ENCODE peak calls at places on chromosomes 6 and 20, in six cellular contexts. One of them, this sample, is unnamed.

GRCh38 chr6:13159295-13159694 is 169.0 kb downstream of the TBC1D7 start:
- DNase-seq in neural crest cell: no peak
- DNase-seq in left lung: no peak
- DNase-seq in foreskin fibroblast: peak; percentile 25
- DNase-seq in GM12865: no peak
- DNase-seq in kidney: no peak
- DNase-seq in this sample: no peak

GRCh38 chr20:51340451-51340840 is 202.1 kb downstream of the NFATC2 start:
- DNase-seq in neural crest cell: no peak
- DNase-seq in left lung: no peak
- DNase-seq in foreskin fibroblast: no peak
- DNase-seq in GM12865: peak; percentile 26
- DNase-seq in kidney: no peak
- DNase-seq in this sample: no peak

GRCh38 chr6:12648171-12648570 is 68.4 kb upstream of the PHACTR1 start:
- DNase-seq in neural crest cell: no peak
- DNase-seq in left lung: no peak
- DNase-seq in foreskin fibroblast: peak; percentile 11
- DNase-seq in GM12865: no peak
- DNase-seq in kidney: no peak
- DNase-seq in this sample: no peak

GRCh38 chr6:3977875-3978711 is 100.8 kb downstream of the FAM217A start:
- DNase-seq in neural crest cell: no peak
- DNase-seq in left lung: no peak
- DNase-seq in foreskin fibroblast: peak; percentile 94
- DNase-seq in GM12865: peak; percentile 77
- DNase-seq in kidney: no peak
- DNase-seq in this sample: no peak

GRCh38 chr6:16576391-16577368 is 184.6 kb downstream of the ATXN1 start:
- DNase-seq in neural crest cell: no peak
- DNase-seq in left lung: no peak
- DNase-seq in foreskin fibroblast: no peak
- DNase-seq in GM12865: peak; percentile 52
- DNase-seq in kidney: no peak
- DNase-seq in this sample: no peak

GRCh38 chr6:56595490-56596122 is 47.1 kb downstream of the DST start:
- DNase-seq in neural crest cell: peak; percentile 16
- DNase-seq in left lung: no peak
- DNase-seq in foreskin fibroblast: peak; percentile 68
- DNase-seq in GM12865: peak; percentile 84
- DNase-seq in kidney: no peak
- DNase-seq in this sample: no peak

GRCh38 chr6:30829016-30829415 is 55.3 kb upstream of the DDR1 start:
- DNase-seq in neural crest cell: no peak
- DNase-seq in left lung: peak; percentile 6
- DNase-seq in foreskin fibroblast: no peak
- DNase-seq in GM12865: no peak
- DNase-seq in kidney: no peak
- DNase-seq in this sample: no peak

GRCh38 chr6:137989696-137990095 is 117.5 kb downstream of the PERP start:
- DNase-seq in neural crest cell: no peak
- DNase-seq in left lung: no peak
- DNase-seq in foreskin fibroblast: peak; percentile 22
- DNase-seq in GM12865: no peak
- DNase-seq in kidney: no peak
- DNase-seq in this sample: no peak

GRCh38 chr20:49287555-49288249 is 9.8 kb upstream of the ZNFX1 start:
- DNase-seq in neural crest cell: no peak
- DNase-seq in left lung: no peak
- DNase-seq in foreskin fibroblast: peak; percentile 57
- DNase-seq in GM12865: peak; percentile 37
- DNase-seq in kidney: no peak
- DNase-seq in this sample: no peak

GRCh38 chr20:44896583-44896982 is 11.1 kb downstream of the YWHAB start:
- DNase-seq in neural crest cell: no peak
- DNase-seq in left lung: no peak
- DNase-seq in foreskin fibroblast: peak; percentile 40
- DNase-seq in GM12865: no peak
- DNase-seq in kidney: no peak
- DNase-seq in this sample: no peak

GRCh38 chr6:48765352-48765961 is 654.5 kb upstream of the PTCHD4 start:
- DNase-seq in neural crest cell: peak; percentile 32
- DNase-seq in left lung: no peak
- DNase-seq in foreskin fibroblast: peak; percentile 86
- DNase-seq in GM12865: peak; percentile 50
- DNase-seq in kidney: peak; percentile 26
- DNase-seq in this sample: no peak

GRCh38 chr6:5772634-5773230 is 234.0 kb downstream of the NRN1 start:
- DNase-seq in neural crest cell: no peak
- DNase-seq in left lung: no peak
- DNase-seq in foreskin fibroblast: no peak
- DNase-seq in GM12865: no peak
- DNase-seq in kidney: no peak
- DNase-seq in this sample: no peak

GRCh38 chr20:34195355-34195754 is 45.9 kb upstream of the ASIP start:
- DNase-seq in neural crest cell: no peak
- DNase-seq in left lung: no peak
- DNase-seq in foreskin fibroblast: no peak
- DNase-seq in GM12865: no peak
- DNase-seq in kidney: no peak
- DNase-seq in this sample: no peak

GRCh38 chr6:7899046-7899888 is 11.3 kb downstream of the TXNDC5 start:
- DNase-seq in neural crest cell: no peak
- DNase-seq in left lung: no peak
- DNase-seq in foreskin fibroblast: no peak
- DNase-seq in GM12865: peak; percentile 56
- DNase-seq in kidney: no peak
- DNase-seq in this sample: no peak

GRCh38 chr6:165987483-165988305 is 180.0 kb downstream of the TBXT start:
- DNase-seq in neural crest cell: peak; percentile 51
- DNase-seq in left lung: no peak
- DNase-seq in foreskin fibroblast: peak; percentile 68
- DNase-seq in GM12865: no peak
- DNase-seq in kidney: peak; percentile 91
- DNase-seq in this sample: peak; percentile 54

GRCh38 chr20:33719277-33719988 is 677 bp downstream of the PXMP4 start:
- DNase-seq in neural crest cell: no peak
- DNase-seq in left lung: no peak
- DNase-seq in foreskin fibroblast: peak; percentile 11
- DNase-seq in GM12865: no peak
- DNase-seq in kidney: no peak
- DNase-seq in this sample: no peak

GRCh38 chr6:147154454-147154853 is 49.8 kb upstream of the STXBP5 start:
- DNase-seq in neural crest cell: no peak
- DNase-seq in left lung: no peak
- DNase-seq in foreskin fibroblast: peak; percentile 85
- DNase-seq in GM12865: no peak
- DNase-seq in kidney: no peak
- DNase-seq in this sample: no peak

GRCh38 chr20:51372176-51372803 is 170.2 kb downstream of the NFATC2 start:
- DNase-seq in neural crest cell: peak; percentile 61
- DNase-seq in left lung: no peak
- DNase-seq in foreskin fibroblast: peak; percentile 85
- DNase-seq in GM12865: peak; percentile 68
- DNase-seq in kidney: no peak
- DNase-seq in this sample: peak; percentile 40

GRCh38 chr6:6747371-6747770 is 158.9 kb downstream of the LY86 start:
- DNase-seq in neural crest cell: no peak
- DNase-seq in left lung: no peak
- DNase-seq in foreskin fibroblast: no peak
- DNase-seq in GM12865: no peak
- DNase-seq in kidney: no peak
- DNase-seq in this sample: no peak

DNA sequence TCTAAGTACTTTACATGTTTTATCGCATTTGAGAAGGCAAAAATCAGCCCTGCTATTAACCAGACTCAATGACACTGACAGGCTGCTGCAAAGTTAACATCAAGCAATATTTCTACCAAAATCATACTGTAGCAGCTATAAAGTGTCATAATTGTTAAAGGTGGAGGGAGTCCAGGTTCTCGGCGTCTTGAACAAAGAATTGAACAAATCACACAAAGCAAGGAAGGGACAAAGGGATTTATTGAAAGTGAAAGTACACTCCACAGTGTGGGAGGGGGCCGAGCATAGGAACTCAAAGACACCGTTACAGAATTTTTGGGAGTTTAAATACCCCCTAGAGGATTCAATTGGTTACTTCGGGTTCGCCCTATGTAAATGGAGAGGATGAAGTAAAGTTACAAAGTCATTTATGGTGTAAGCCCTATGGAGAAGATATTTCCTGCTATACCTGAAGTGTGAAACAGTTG is 12.9 kb upstream of the ZNF391 start:
- DNase-seq in neural crest cell: no peak
- DNase-seq in left lung: no peak
- DNase-seq in foreskin fibroblast: peak; percentile 2
- DNase-seq in GM12865: no peak
- DNase-seq in kidney: no peak
- DNase-seq in this sample: no peak
- TF ChIP-seq CTCF in neural crest cell: no peak
- TF ChIP-seq CTCF in left lung: no peak
- TF ChIP-seq CTCF in foreskin fibroblast: no peak
- TF ChIP-seq CTCF in GM12865: no peak
- TF ChIP-seq CTCF in kidney: no peak
- TF ChIP-seq CTCF in this sample: no peak

DNA sequence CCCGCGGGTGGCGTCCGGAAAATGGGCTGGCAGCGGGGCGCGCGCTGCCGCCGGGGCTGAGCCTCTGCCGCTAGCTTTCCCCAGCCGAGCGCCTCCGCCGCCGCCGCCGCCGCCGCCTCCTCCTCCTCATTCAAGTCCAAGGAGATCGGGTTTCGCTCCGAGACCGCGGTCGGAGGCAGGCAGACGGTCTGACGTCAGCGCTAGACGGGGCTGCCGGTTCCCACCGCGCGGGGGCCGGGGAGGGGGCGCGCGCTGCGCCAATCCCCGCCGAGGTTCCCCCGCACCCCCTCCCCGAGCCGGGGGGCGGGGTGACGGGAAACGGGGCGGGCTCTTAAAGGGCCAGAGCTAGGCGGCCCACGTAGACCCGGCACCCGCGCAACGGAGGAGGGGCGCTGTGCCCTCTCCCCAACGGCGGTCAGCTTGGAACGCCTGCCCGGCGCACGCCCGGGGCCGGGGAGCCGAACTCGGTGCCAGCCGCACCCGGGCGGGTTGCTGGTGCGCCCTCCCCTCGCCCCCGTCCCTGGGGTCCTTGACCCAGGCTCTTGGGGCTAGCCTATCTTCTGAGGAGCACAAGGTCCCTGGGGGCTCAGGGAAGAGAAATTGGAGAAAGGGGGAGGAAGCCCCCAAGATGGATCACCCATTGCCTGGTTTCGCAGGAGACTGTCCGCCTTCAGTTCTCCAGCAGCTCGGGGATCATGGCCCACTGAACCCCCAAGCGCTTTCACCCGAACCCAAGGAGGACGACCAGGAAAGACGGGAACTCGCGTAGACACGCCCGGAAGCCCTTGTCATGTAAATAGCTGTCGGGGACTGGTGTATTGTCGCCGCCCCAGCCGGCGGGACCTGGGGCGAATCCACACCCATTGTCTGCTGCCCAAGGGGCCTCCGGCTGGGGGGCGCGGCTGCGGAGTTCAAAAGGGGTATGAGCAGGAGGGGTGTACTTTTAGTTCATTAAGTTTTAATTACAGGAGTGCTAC is at the start of gene PMEPA1:
- DNase-seq in neural crest cell: peak; percentile 91
- DNase-seq in left lung: peak; percentile 94
- DNase-seq in foreskin fibroblast: peak; percentile 97
- DNase-seq in GM12865: peak; percentile 59
- DNase-seq in kidney: peak; percentile 98
- DNase-seq in this sample: peak; percentile 69
- TF ChIP-seq CTCF in neural crest cell: peak; percentile 20
- TF ChIP-seq CTCF in left lung: no peak
- TF ChIP-seq CTCF in foreskin fibroblast: no peak
- TF ChIP-seq CTCF in GM12865: no peak
- TF ChIP-seq CTCF in kidney: no peak
- TF ChIP-seq CTCF in this sample: no peak

GRCh38 chr20:61966492-61967244 is 99.0 kb downstream of the TAF4 start:
- DNase-seq in neural crest cell: no peak
- DNase-seq in left lung: peak; percentile 63
- DNase-seq in foreskin fibroblast: no peak
- DNase-seq in GM12865: no peak
- DNase-seq in kidney: no peak
- DNase-seq in this sample: no peak
- TF ChIP-seq CTCF in neural crest cell: no peak
- TF ChIP-seq CTCF in left lung: no peak
- TF ChIP-seq CTCF in foreskin fibroblast: no peak
- TF ChIP-seq CTCF in GM12865: no peak
- TF ChIP-seq CTCF in kidney: no peak
- TF ChIP-seq CTCF in this sample: no peak

GRCh38 chr6:162777091-162777490 is 49.3 kb downstream of the PACRG start:
- DNase-seq in neural crest cell: no peak
- DNase-seq in left lung: no peak
- DNase-seq in foreskin fibroblast: no peak
- DNase-seq in GM12865: no peak
- DNase-seq in kidney: peak; percentile 39
- DNase-seq in this sample: no peak
- TF ChIP-seq CTCF in neural crest cell: no peak
- TF ChIP-seq CTCF in left lung: no peak
- TF ChIP-seq CTCF in foreskin fibroblast: no peak
- TF ChIP-seq CTCF in GM12865: no peak
- TF ChIP-seq CTCF in kidney: no peak
- TF ChIP-seq CTCF in this sample: no peak

DNA sequence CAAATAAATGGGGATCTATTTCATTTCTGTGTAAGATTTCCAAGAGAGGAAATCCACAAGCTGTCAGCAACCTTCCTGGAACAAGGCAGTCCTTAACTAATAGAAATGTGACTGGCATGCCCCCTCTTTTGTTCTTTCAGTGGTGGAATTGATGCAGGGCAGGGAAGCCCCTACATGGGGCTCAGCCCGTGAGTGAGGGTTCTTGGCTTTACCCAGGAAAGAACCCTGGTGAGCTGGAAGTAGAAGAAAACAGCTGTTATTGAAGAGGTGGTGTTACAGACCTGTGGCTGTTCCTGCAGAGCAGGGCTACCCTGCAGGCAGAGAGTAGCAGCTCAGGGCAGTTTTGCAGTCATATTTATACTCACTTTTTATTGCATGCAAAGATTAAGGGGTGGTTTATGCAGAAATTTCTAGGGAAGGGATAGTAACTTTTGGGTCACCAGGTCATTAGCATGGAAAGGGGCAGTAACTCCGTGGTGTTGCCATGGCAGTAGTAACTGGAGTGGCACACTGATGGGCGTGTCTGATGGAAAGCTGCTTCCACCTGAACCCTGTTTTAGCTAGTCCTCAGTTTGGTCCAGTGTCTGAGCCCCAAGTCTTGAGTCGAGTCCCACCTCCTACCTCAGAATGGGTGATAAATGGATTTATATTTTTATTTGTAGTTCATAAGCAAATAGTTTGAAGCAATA is 88.7 kb upstream of the SCP2D1 start:
- DNase-seq in neural crest cell: no peak
- DNase-seq in left lung: no peak
- DNase-seq in foreskin fibroblast: no peak
- DNase-seq in GM12865: no peak
- DNase-seq in kidney: no peak
- DNase-seq in this sample: no peak
- TF ChIP-seq CTCF in neural crest cell: no peak
- TF ChIP-seq CTCF in left lung: no peak
- TF ChIP-seq CTCF in foreskin fibroblast: no peak
- TF ChIP-seq CTCF in GM12865: no peak
- TF ChIP-seq CTCF in kidney: no peak
- TF ChIP-seq CTCF in this sample: no peak

This sample was measured in omental fat pad.